ENCODE peak calls at places on chromosomes 3 and 15, in six cellular contexts. A is memory B cell; O is pons; L is RWPE1; M is kidney tubule cell; S is activated T-cell treated with anti-CD3 and anti-CD28 coated beads, Interleukin-2, amount 50 U/mL, for 48 hours. G is an unnamed sample.

GRCh38 chr15:53522878-53523455 is 236.5 kb downstream of the WDR72 start:
- DNase-seq in A (no peak), O (no peak), L (no peak), M (peak), S (no peak), G (no peak)

GRCh38 chr3:197297020-197297419 is 1.4 kb downstream of the DLG1 start:
- DNase-seq in A (no peak), O (peak), L (peak), M (peak), S (no peak), G (no peak)

GRCh38 chr3:61821823-61822251 is 260.5 kb downstream of the PTPRG start:
- DNase-seq in A (no peak), O (no peak), L (no peak), M (peak), S (no peak), G (no peak)

GRCh38 chr3:146222204-146223046 is 28.5 kb downstream of the PLSCR4 start:
- DNase-seq in A (no peak), O (no peak), L (peak), M (peak), S (no peak), G (peak)

GRCh38 chr3:108319428-108320053 is 23.2 kb downstream of the HHLA2 start:
- DNase-seq in A (no peak), O (no peak), L (no peak), M (no peak), S (no peak), G (no peak)

GRCh38 chr15:70487380-70487725 is 276.0 kb downstream of the UACA start:
- DNase-seq in A (no peak), O (no peak), L (no peak), M (no peak), S (no peak), G (no peak)

GRCh38 chr3:39291903-39292329 is 12.1 kb upstream of the CX3CR1 start:
- DNase-seq in A (peak), O (no peak), L (peak), M (peak), S (peak), G (no peak)

GRCh38 chr3:152127058-152127457 is 141.7 kb upstream of the MBNL1 start:
- DNase-seq in A (no peak), O (no peak), L (no peak), M (no peak), S (no peak), G (no peak)

GRCh38 chr3:138624518-138624917 is 15.9 kb downstream of the FAIM start:
- DNase-seq in A (no peak), O (no peak), L (no peak), M (no peak), S (no peak), G (no peak)

GRCh38 chr3:135081451-135082434 is 286.7 kb downstream of the EPHB1 start:
- DNase-seq in A (no peak), O (peak), L (no peak), M (no peak), S (no peak), G (no peak)

GRCh38 chr3:45026957-45027356 is 854 bp downstream of the CLEC3B start:
- DNase-seq in A (no peak), O (no peak), L (peak), M (peak), S (no peak), G (no peak)

GRCh38 chr3:154464440-154465148 is 34.6 kb upstream of the GPR149 start:
- DNase-seq in A (no peak), O (no peak), L (peak), M (no peak), S (no peak), G (no peak)

GRCh38 chr15:58440181-58440910 is 8.6 kb downstream of the LIPC start:
- DNase-seq in A (no peak), O (peak), L (peak), M (peak), S (no peak), G (no peak)

GRCh38 chr15:101406014-101406413 is 83.5 kb downstream of the PCSK6 start:
- DNase-seq in A (no peak), O (no peak), L (no peak), M (no peak), S (no peak), G (no peak)

GRCh38 chr3:180926526-180926925 is 14.1 kb downstream of the FXR1 start:
- DNase-seq in A (no peak), O (no peak), L (no peak), M (no peak), S (no peak), G (no peak)

GRCh38 chr3:112074006-112074405 is 12.2 kb upstream of the C3orf52 start:
- DNase-seq in A (no peak), O (no peak), L (peak), M (peak), S (no peak), G (no peak)

GRCh38 chr15:90826886-90827435 is 41.4 kb upstream of the FURIN start:
- DNase-seq in A (no peak), O (no peak), L (no peak), M (no peak), S (no peak), G (no peak)

GRCh38 chr15:70586241-70586640 is 177.1 kb downstream of the UACA start:
- DNase-seq in A (no peak), O (no peak), L (no peak), M (no peak), S (no peak), G (no peak)

GRCh38 chr3:144235489-144235888 is 263.9 kb downstream of the DIPK2A start:
- DNase-seq in A (no peak), O (no peak), L (no peak), M (no peak), S (no peak), G (no peak)

GRCh38 chr3:18295171-18295920 is 129.8 kb downstream of the SATB1 start:
- DNase-seq in A (peak), O (no peak), L (peak), M (peak), S (peak), G (no peak)

GRCh38 chr15:101022306-101022705 is 103.1 kb downstream of the LRRK1 start:
- DNase-seq in A (no peak), O (no peak), L (no peak), M (no peak), S (peak), G (no peak)

GRCh38 chr15:61893146-61893545 is 167.1 kb downstream of the VPS13C start:
- DNase-seq in A (no peak), O (no peak), L (no peak), M (no peak), S (no peak), G (no peak)

GRCh38 chr15:68578960-68579935 is at the start of gene CORO2B:
- DNase-seq in A (no peak), O (peak), L (peak), M (peak), S (peak), G (no peak)

GRCh38 chr3:10703875-10704274 is 112.2 kb upstream of the SLC6A11 start:
- DNase-seq in A (no peak), O (no peak), L (no peak), M (peak), S (no peak), G (no peak)

GRCh38 chr15:31150732-31151212 is 49.2 kb upstream of the TRPM1 start:
- DNase-seq in A (no peak), O (no peak), L (peak), M (no peak), S (no peak), G (no peak)

GRCh38 chr3:159884661-159885402 is 103.8 kb upstream of the IL12A start:
- DNase-seq in A (no peak), O (peak), L (peak), M (peak), S (no peak), G (no peak)

GRCh38 chr3:46838301-46838700 is 24.9 kb downstream of the MYL3 start:
- DNase-seq in A (no peak), O (no peak), L (no peak), M (no peak), S (no peak), G (no peak)

GRCh38 chr3:4006288-4006687 is 207.1 kb downstream of the LRRN1 start:
- DNase-seq in A (no peak), O (no peak), L (no peak), M (no peak), S (no peak), G (no peak)

GRCh38 chr3:153210116-153210515 is 48.1 kb downstream of the RAP2B start:
- DNase-seq in A (no peak), O (no peak), L (no peak), M (peak), S (no peak), G (peak)

GRCh38 chr3:9231006-9231405 is 18.4 kb downstream of the SRGAP3 start:
- DNase-seq in A (no peak), O (peak), L (no peak), M (no peak), S (no peak), G (peak)

GRCh38 chr3:59254433-59254832 is 204.6 kb upstream of the CFAP20DC start:
- DNase-seq in A (no peak), O (no peak), L (no peak), M (no peak), S (no peak), G (no peak)